ENCODE peak calls at places on chromosomes 3 and 15, in five cellular contexts. C is ovary; W is left lobe of liver; E is activated naive CD8-positive, alpha-beta T cell treated with anti-CD3 and anti-CD28 coated beads, Interleukin-2, amount 10 ng/mL, durations not matched to agents 7 days and 5 days; P is transverse colon. H is an unnamed sample.

GRCh38 chr3:182327196-182327681 is 466.1 kb upstream of the ATP11B start:
- DNase-seq in W (no peak), E (no peak), C (no peak), P (no peak), H (no peak)

GRCh38 chr15:52709172-52709979 is 30.2 kb upstream of the ATOSA start:
- DNase-seq in E (no peak), C (no peak), P (peak), W (peak), H (no peak)

GRCh38 chr3:121995190-121996137 is 26.6 kb downstream of the ILDR1 start:
- DNase-seq in C (no peak), E (no peak), P (peak), W (peak), H (peak)

GRCh38 chr3:168165390-168166269 is 69.9 kb upstream of the GOLIM4 start:
- DNase-seq in C (no peak), E (no peak), P (peak), W (peak), H (peak)

GRCh38 chr3:150073031-150073430 is 102.3 kb upstream of the PFN2 start:
- DNase-seq in E (no peak), P (no peak), W (no peak), C (no peak), H (no peak)

GRCh38 chr15:97978408-97979130 is 18.1 kb downstream of the ARRDC4 start:
- DNase-seq in C (no peak), P (no peak), E (no peak), W (peak), H (no peak)

GRCh38 chr15:44662478-44663409 is 718 bp downstream of the SPG11 start:
- DNase-seq in W (peak), C (peak), P (peak), E (peak), H (peak)

GRCh38 chr3:183766745-183767606 is 58.4 kb downstream of the MAP6D1 start:
- DNase-seq in E (peak), C (peak), P (peak), W (peak), H (peak)

GRCh38 chr15:60582370-60583036 is 103.6 kb upstream of the ICE2 start:
- DNase-seq in C (no peak), W (no peak), P (no peak), E (no peak), H (no peak)

GRCh38 chr3:83953417-83954089 is 1005.2 kb upstream of the CADM2 start:
- DNase-seq in P (no peak), W (no peak), C (no peak), E (no peak), H (no peak)

GRCh38 chr3:156762631-156763185 is 63.4 kb upstream of the LEKR1 start:
- DNase-seq in C (no peak), E (no peak), W (no peak), P (no peak), H (no peak)

GRCh38 chr15:29889545-29890329 is 67.5 kb upstream of the TJP1 start:
- DNase-seq in E (no peak), C (no peak), P (no peak), W (no peak), H (no peak)

GRCh38 chr3:4684976-4685375 is 191.8 kb downstream of the ITPR1 start:
- DNase-seq in P (no peak), C (no peak), E (no peak), W (no peak), H (no peak)

GRCh38 chr15:96276438-96277210 is 53.9 kb upstream of the NR2F2 start:
- DNase-seq in E (no peak), C (no peak), P (no peak), W (no peak), H (no peak)

GRCh38 chr3:129277829-129278271 is 820 bp upstream of the HMCES start:
- DNase-seq in C (peak), W (no peak), E (no peak), P (peak), H (no peak)

GRCh38 chr15:98547741-98548166 is 100.6 kb upstream of the IGF1R start:
- DNase-seq in E (no peak), W (no peak), C (peak), P (peak), H (peak)

GRCh38 chr3:12709334-12709733 is 45.4 kb upstream of the RAF1 start:
- DNase-seq in E (no peak), P (no peak), W (no peak), C (no peak), H (no peak)

GRCh38 chr15:68795298-68795848 is 25.3 kb downstream of the ANP32A start:
- DNase-seq in W (peak), E (peak), P (peak), C (peak), H (peak)

GRCh38 chr3:81419196-81419595 is 342.2 kb downstream of the GBE1 start:
- DNase-seq in P (no peak), C (no peak), E (no peak), W (no peak), H (no peak)

GRCh38 chr3:174387736-174388135 is 471.4 kb upstream of the NAALADL2 start:
- DNase-seq in E (no peak), P (no peak), W (no peak), C (no peak), H (no peak)

GRCh38 chr15:40477703-40478269 is 7.0 kb downstream of the CHST14 start:
- DNase-seq in C (no peak), W (no peak), P (no peak), E (no peak), H (no peak)

H was measured in posterior cingulate gyrus.